ENCODE peak calls at places on chromosomes 6 and 20, in nine cellular contexts. A is neuronal stem cell; R is globus pallidus; J is CD4-positive, CD25-positive, alpha-beta regulatory T cell; F is gastrocnemius medialis; L is NCI-H2029; G is posterior cingulate gyrus; X is Calu3; M is activated T-helper 2 cell treated with anti-CD3 and anti-CD28 coated beads, Interferon-gamma antibody, Interleukin-2, Interleukin-4, amounts not matched to agents 10 μg/mL and 5 μg/mL and 100 μg/mL, durations not matched to agents 14 hours and 24 hours and 36 hours. C is an unnamed sample.
A peak's percentile ranks its signal among the peaks of the same experiment; 100 is the strongest.

GRCh38 chr6:136014454-136015421 is 163.2 kb downstream of the PDE7B start:
- DNase-seq in A (no peak), R (no peak), J (no peak), F (no peak), L (no peak), G (no peak), X (no peak), M (no peak), C (no peak)

GRCh38 chr6:20096506-20096905 is 115.8 kb downstream of the MBOAT1 start:
- DNase-seq in A (no peak), R (peak; percentile 96), J (no peak), F (no peak), L (no peak), G (peak; percentile 68), X (no peak), M (no peak), C (no peak)

GRCh38 chr6:97049254-97050004 is 124.9 kb downstream of the KLHL32 start:
- DNase-seq in A (no peak), R (peak; percentile 87), J (no peak), F (no peak), L (no peak), G (no peak), X (no peak), M (no peak), C (no peak)

GRCh38 chr6:131844243-131844841 is 36.5 kb downstream of the ENPP1 start:
- DNase-seq in A (no peak), R (no peak), J (no peak), F (no peak), L (no peak), G (no peak), X (no peak), M (no peak), C (no peak)

GRCh38 chr20:56414842-56415765 is 3.0 kb downstream of the CASS4 start:
- DNase-seq in A (no peak), R (no peak), J (peak; percentile 34), F (no peak), L (no peak), G (no peak), X (no peak), M (no peak), C (no peak)

GRCh38 chr20:57439432-57439831 is 48.2 kb downstream of the RBM38 start:
- DNase-seq in A (no peak), R (peak; percentile 62), J (no peak), F (peak; percentile 88), L (peak; percentile 94), G (peak; percentile 51), X (peak; percentile 94), M (no peak), C (no peak)

GRCh38 chr20:36543187-36544133 is 2.1 kb downstream of the MYL9 start:
- DNase-seq in A (no peak), R (peak; percentile 10), J (no peak), F (peak; percentile 85), L (no peak), G (no peak), X (no peak), M (no peak), C (no peak)

GRCh38 chr6:679282-679681 is 13.7 kb downstream of the EXOC2 start:
- DNase-seq in A (no peak), R (no peak), J (no peak), F (no peak), L (no peak), G (no peak), X (no peak), M (no peak), C (no peak)

GRCh38 chr20:17621229-17621968 is 51.5 kb downstream of the DSTN start:
- DNase-seq in A (no peak), R (no peak), J (no peak), F (peak; percentile 6), L (no peak), G (no peak), X (no peak), M (no peak), C (no peak)

GRCh38 chr6:168319279-168320051 is at the start of gene DACT2:
- DNase-seq in A (no peak), R (no peak), J (no peak), F (no peak), L (peak; percentile 24), G (no peak), X (no peak), M (no peak), C (no peak)

GRCh38 chr20:40343390-40343789 is 345.6 kb downstream of the MAFB start:
- DNase-seq in A (no peak), R (no peak), J (no peak), F (no peak), L (no peak), G (no peak), X (no peak), M (no peak), C (no peak)

GRCh38 chr20:57137676-57138075 is 128.8 kb downstream of the BMP7 start:
- DNase-seq in A (no peak), R (no peak), J (no peak), F (no peak), L (no peak), G (no peak), X (no peak), M (no peak), C (no peak)

GRCh38 chr6:13380761-13381160 is 52.4 kb upstream of the TBC1D7 start:
- DNase-seq in A (no peak), R (no peak), J (no peak), F (no peak), L (no peak), G (no peak), X (no peak), M (no peak), C (no peak)

GRCh38 chr6:44788387-44788981 is 401.0 kb downstream of the CDC5L start:
- DNase-seq in A (no peak), R (no peak), J (no peak), F (no peak), L (no peak), G (no peak), X (no peak), M (no peak), C (no peak)

GRCh38 chr6:169684056-169684455 is 17.8 kb downstream of the WDR27 start:
- DNase-seq in A (no peak), R (no peak), J (no peak), F (no peak), L (no peak), G (no peak), X (no peak), M (no peak), C (no peak)

GRCh38 chr6:35511980-35512379 is 716 bp downstream of the TULP1 start:
- DNase-seq in A (no peak), R (no peak), J (no peak), F (no peak), L (no peak), G (no peak), X (no peak), M (no peak), C (no peak)

GRCh38 chr6:10084276-10084993 is 330.4 kb downstream of the TFAP2A start:
- DNase-seq in A (no peak), R (no peak), J (no peak), F (no peak), L (no peak), G (no peak), X (no peak), M (no peak), C (no peak)

GRCh38 chr6:14863896-14864850 is 381.7 kb upstream of the JARID2 start:
- DNase-seq in A (no peak), R (no peak), J (no peak), F (no peak), L (no peak), G (no peak), X (no peak), M (no peak), C (no peak)

GRCh38 chr6:366972-367794 is 24.4 kb upstream of the IRF4 start:
- DNase-seq in A (no peak), R (no peak), J (no peak), F (no peak), L (no peak), G (no peak), X (no peak), M (no peak), C (no peak)

GRCh38 chr6:14571001-14571400 is 453.4 kb downstream of the CD83 start:
- DNase-seq in A (no peak), R (no peak), J (no peak), F (no peak), L (no peak), G (no peak), X (no peak), M (no peak), C (no peak)

GRCh38 chr6:97726378-97726777 is 443.4 kb upstream of the MMS22L start:
- DNase-seq in A (no peak), R (no peak), J (no peak), F (no peak), L (no peak), G (no peak), X (no peak), M (no peak), C (no peak)

GRCh38 chr6:117791012-117791411 is 115.7 kb downstream of the NUS1 start:
- DNase-seq in A (no peak), R (no peak), J (no peak), F (no peak), L (no peak), G (no peak), X (no peak), M (no peak), C (no peak)

GRCh38 chr6:26089272-26089671 is 2.0 kb downstream of the HFE start:
- DNase-seq in A (no peak), R (no peak), J (no peak), F (peak; percentile 51), L (no peak), G (no peak), X (no peak), M (no peak), C (no peak)

GRCh38 chr20:15916623-15917022 is 656.6 kb downstream of the KIF16B start:
- DNase-seq in A (no peak), R (no peak), J (no peak), F (no peak), L (no peak), G (no peak), X (no peak), M (no peak), C (no peak)

GRCh38 chr20:38239406-38239805 is 21.1 kb downstream of the KIAA1755 start:
- DNase-seq in A (no peak), R (no peak), J (no peak), F (no peak), L (no peak), G (no peak), X (no peak), M (no peak), C (no peak)

GRCh38 chr6:130794010-130794675 is 33.1 kb upstream of the SMLR1 start:
- DNase-seq in A (no peak), R (no peak), J (no peak), F (no peak), L (no peak), G (no peak), X (no peak), M (no peak), C (no peak)

GRCh38 chr20:59141818-59142581 is 21.6 kb upstream of the ZNF831 start:
- DNase-seq in A (peak; percentile 39), R (no peak), J (no peak), F (no peak), L (no peak), G (no peak), X (no peak), M (no peak), C (no peak)

GRCh38 chr6:3139090-3139903 is 18.0 kb downstream of the TUBB2A start:
- DNase-seq in A (no peak), R (peak; percentile 47), J (no peak), F (peak; percentile 78), L (peak; percentile 98), G (no peak), X (no peak), M (no peak), C (peak; percentile 49)

GRCh38 chr6:111533087-111533784 is 50.2 kb upstream of the REV3L start:
- DNase-seq in A (no peak), R (no peak), J (peak; percentile 9), F (peak; percentile 68), L (no peak), G (no peak), X (no peak), M (peak; percentile 43), C (no peak)